ENCODE peak calls at places on chromosome 7, in four cellular contexts. One of them, this sample, is unnamed.

GRCh38 chr7:68760556-68760955 is 837.7 kb upstream of the AUTS2 start:
- DNase-seq in astrocyte of the spinal cord: no peak
- DNase-seq in transverse colon: no peak
- DNase-seq in endothelial cell: no peak
- DNase-seq in this sample: no peak

GRCh38 chr7:5495581-5496375 is 72.1 kb upstream of the TNRC18 start:
- DNase-seq in astrocyte of the spinal cord: no peak
- DNase-seq in transverse colon: peak
- DNase-seq in endothelial cell: no peak
- DNase-seq in this sample: no peak

GRCh38 chr7:99133766-99134564 is 9.9 kb downstream of the SMURF1 start:
- DNase-seq in astrocyte of the spinal cord: no peak
- DNase-seq in transverse colon: no peak
- DNase-seq in endothelial cell: no peak
- DNase-seq in this sample: no peak

GRCh38 chr7:46937826-46938225 is 644.1 kb downstream of the TNS3 start:
- DNase-seq in astrocyte of the spinal cord: no peak
- DNase-seq in transverse colon: no peak
- DNase-seq in endothelial cell: no peak
- DNase-seq in this sample: no peak

GRCh38 chr7:379456-380225 is 89.7 kb downstream of the FOXL3 start:
- DNase-seq in astrocyte of the spinal cord: no peak
- DNase-seq in transverse colon: peak
- DNase-seq in endothelial cell: no peak
- DNase-seq in this sample: no peak

GRCh38 chr7:134662166-134662870 is 15.7 kb downstream of the BPGM start:
- DNase-seq in astrocyte of the spinal cord: peak
- DNase-seq in transverse colon: no peak
- DNase-seq in endothelial cell: no peak
- DNase-seq in this sample: no peak

GRCh38 chr7:131957338-131958025 is 401.1 kb upstream of the PODXL start:
- DNase-seq in astrocyte of the spinal cord: no peak
- DNase-seq in transverse colon: no peak
- DNase-seq in endothelial cell: no peak
- DNase-seq in this sample: no peak

GRCh38 chr7:157643525-157643970 is 306.7 kb downstream of the DNAJB6 start:
- DNase-seq in astrocyte of the spinal cord: no peak
- DNase-seq in transverse colon: no peak
- DNase-seq in endothelial cell: no peak
- DNase-seq in this sample: no peak

GRCh38 chr7:154649015-154649414 is 353.9 kb downstream of the PAXIP1 start:
- DNase-seq in astrocyte of the spinal cord: no peak
- DNase-seq in transverse colon: no peak
- DNase-seq in endothelial cell: no peak
- DNase-seq in this sample: no peak

DNA sequence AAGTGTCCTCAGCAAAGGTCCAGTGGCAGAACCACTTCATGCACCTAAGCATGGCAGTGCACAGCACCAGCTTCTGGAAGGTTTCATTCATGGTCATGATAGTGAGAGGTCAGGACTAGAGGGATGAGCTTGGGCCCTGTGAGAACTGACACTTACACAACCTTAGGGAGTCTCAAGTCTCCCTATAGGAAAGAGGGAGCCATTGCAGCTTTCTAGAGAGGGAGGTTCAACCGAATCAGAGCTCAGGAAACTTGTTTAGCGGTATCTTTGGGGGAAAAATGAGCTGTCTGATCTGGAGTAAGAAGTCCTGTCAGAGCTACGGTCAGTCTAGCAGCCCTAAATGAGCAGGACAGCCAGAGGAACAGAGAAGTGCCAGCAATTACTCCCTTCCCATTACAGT is 262.2 kb downstream of the GLI3 start:
- DNase-seq in astrocyte of the spinal cord: no peak
- DNase-seq in transverse colon: no peak
- DNase-seq in endothelial cell: no peak
- DNase-seq in this sample: no peak
- TF ChIP-seq CTCF in astrocyte of the spinal cord: no peak
- TF ChIP-seq CTCF in transverse colon: no peak
- TF ChIP-seq CTCF in endothelial cell: no peak
- TF ChIP-seq CTCF in this sample: no peak

GRCh38 chr7:27095897-27096755 is at the start of gene HOXA1:
- DNase-seq in astrocyte of the spinal cord: peak
- DNase-seq in transverse colon: peak
- DNase-seq in endothelial cell: peak
- DNase-seq in this sample: peak
- TF ChIP-seq CTCF in astrocyte of the spinal cord: no peak
- TF ChIP-seq CTCF in transverse colon: no peak
- TF ChIP-seq CTCF in endothelial cell: no peak
- TF ChIP-seq CTCF in this sample: no peak

GRCh38 chr7:150753826-150754603 is 16.8 kb downstream of the GIMAP5 start:
- DNase-seq in astrocyte of the spinal cord: no peak
- DNase-seq in transverse colon: no peak
- DNase-seq in endothelial cell: no peak
- DNase-seq in this sample: peak
- TF ChIP-seq CTCF in astrocyte of the spinal cord: no peak
- TF ChIP-seq CTCF in transverse colon: no peak
- TF ChIP-seq CTCF in endothelial cell: peak
- TF ChIP-seq CTCF in this sample: no peak

GRCh38 chr7:2103071-2103898 is 129.5 kb downstream of the MAD1L1 start:
- DNase-seq in astrocyte of the spinal cord: no peak
- DNase-seq in transverse colon: no peak
- DNase-seq in endothelial cell: no peak
- DNase-seq in this sample: no peak
- TF ChIP-seq CTCF in astrocyte of the spinal cord: peak
- TF ChIP-seq CTCF in transverse colon: no peak
- TF ChIP-seq CTCF in endothelial cell: no peak
- TF ChIP-seq CTCF in this sample: no peak

GRCh38 chr7:22762866-22763265 is 35.9 kb downstream of the IL6 start:
- DNase-seq in astrocyte of the spinal cord: no peak
- DNase-seq in transverse colon: no peak
- DNase-seq in endothelial cell: no peak
- DNase-seq in this sample: no peak

GRCh38 chr7:22771194-22771593 is 44.2 kb downstream of the IL6 start:
- DNase-seq in astrocyte of the spinal cord: no peak
- DNase-seq in transverse colon: no peak
- DNase-seq in endothelial cell: no peak
- DNase-seq in this sample: no peak

GRCh38 chr7:22759721-22760120 is 32.7 kb downstream of the IL6 start:
- DNase-seq in astrocyte of the spinal cord: peak
- DNase-seq in transverse colon: no peak
- DNase-seq in endothelial cell: no peak
- DNase-seq in this sample: no peak

DNA sequence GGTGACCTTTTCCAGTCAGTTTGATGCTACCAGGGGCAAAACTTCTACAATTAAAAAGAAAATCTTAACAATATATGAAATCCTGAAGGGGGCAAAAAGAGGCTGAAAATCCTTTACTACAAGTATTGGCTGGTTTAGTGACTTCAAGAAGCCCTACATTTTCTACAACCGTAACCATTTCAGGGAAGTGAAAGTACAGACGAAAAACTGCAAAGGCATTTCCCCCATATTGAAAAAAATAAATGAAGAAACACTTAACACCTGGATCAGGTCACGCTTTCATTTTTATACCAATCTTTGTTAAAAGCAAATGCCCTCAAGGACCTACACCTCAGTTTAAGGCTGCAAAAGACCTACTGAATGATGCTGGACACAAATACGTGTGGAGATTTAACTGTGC is 38.6 kb downstream of the IL6 start:
- DNase-seq in astrocyte of the spinal cord: no peak
- DNase-seq in transverse colon: no peak
- DNase-seq in endothelial cell: no peak
- DNase-seq in this sample: no peak
- TF ChIP-seq CTCF in astrocyte of the spinal cord: no peak
- TF ChIP-seq CTCF in transverse colon: no peak
- TF ChIP-seq CTCF in endothelial cell: no peak
- TF ChIP-seq CTCF in this sample: no peak

DNA sequence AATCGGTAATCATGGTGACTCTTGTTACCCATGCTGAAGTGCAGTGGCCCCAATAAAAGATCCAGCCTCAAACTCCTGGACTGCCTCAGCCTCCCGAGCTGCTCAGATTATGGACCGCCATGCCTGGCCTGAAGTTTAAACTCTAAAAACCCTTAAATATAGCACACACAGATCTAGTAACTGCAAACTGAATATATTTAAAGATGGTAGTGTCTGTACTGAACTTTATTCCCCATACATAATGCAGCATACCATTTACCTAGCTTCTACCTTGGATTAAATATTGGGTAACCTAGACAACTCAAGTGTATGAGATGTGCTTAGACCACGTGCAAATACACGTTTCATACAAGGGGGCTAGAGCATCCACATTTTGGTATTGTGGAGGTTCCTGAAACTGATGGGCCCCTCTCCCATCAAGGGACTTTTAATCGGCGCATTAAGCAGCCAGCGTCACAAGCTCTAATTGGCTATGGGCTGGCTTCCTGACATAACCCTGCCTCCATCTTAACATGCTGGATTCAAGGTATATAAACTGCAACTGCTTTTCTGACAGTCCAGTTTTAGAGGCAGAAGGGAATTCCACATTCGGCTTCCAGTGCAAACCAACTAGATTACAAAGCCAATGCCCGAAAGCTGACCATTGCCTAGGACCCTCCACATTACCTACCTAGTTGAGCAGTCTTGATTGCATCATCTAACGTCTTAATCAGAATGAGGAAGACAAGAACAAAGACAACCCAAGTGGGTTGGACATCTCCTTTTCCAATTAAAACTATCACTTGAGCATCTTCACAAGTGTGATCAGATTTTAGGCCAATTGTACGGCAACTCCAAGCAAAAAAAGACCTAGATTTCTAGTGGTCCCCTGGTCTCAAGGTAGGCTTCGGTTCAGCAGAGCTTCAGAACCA is 12.9 kb downstream of the HNRNPA2B1 start:
- DNase-seq in astrocyte of the spinal cord: no peak
- DNase-seq in transverse colon: no peak
- DNase-seq in endothelial cell: no peak
- DNase-seq in this sample: peak
- TF ChIP-seq CTCF in astrocyte of the spinal cord: no peak
- TF ChIP-seq CTCF in transverse colon: no peak
- TF ChIP-seq CTCF in endothelial cell: no peak
- TF ChIP-seq CTCF in this sample: no peak

DNA sequence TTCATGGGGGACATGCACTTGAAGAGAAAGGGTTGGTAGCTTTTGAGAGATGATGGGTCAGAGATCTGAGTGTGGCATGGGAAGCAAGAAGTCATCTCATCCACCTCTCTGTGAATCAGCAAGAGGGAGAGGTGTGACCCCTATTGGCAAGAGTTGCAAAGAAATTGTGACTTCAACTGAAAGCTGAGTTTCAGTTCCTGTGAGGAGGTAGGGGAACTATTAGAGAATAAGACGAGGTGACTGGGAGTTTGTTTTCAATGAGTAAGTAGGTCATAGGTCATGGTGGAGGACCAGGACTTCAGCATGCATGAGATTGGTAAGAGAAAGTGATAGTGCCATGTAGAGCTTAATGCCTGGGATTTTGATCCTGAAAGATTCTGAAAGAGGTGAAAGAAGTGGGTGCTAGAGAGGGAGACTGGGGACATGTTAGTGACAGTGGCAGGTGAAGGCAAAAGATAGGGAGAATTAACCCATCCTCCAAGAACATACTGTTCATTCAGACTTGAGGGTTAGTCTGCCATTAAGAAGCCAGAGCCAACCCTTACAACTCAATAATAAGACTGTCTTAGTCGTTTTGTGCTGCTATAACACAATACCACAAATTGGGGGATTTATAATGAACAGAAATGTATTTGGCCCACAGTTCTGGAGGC is 75.5 kb upstream of the CAPZA2 start:
- DNase-seq in astrocyte of the spinal cord: peak
- DNase-seq in transverse colon: no peak
- DNase-seq in endothelial cell: peak
- DNase-seq in this sample: peak
- TF ChIP-seq CTCF in astrocyte of the spinal cord: peak
- TF ChIP-seq CTCF in transverse colon: peak
- TF ChIP-seq CTCF in endothelial cell: no peak
- TF ChIP-seq CTCF in this sample: no peak

DNA sequence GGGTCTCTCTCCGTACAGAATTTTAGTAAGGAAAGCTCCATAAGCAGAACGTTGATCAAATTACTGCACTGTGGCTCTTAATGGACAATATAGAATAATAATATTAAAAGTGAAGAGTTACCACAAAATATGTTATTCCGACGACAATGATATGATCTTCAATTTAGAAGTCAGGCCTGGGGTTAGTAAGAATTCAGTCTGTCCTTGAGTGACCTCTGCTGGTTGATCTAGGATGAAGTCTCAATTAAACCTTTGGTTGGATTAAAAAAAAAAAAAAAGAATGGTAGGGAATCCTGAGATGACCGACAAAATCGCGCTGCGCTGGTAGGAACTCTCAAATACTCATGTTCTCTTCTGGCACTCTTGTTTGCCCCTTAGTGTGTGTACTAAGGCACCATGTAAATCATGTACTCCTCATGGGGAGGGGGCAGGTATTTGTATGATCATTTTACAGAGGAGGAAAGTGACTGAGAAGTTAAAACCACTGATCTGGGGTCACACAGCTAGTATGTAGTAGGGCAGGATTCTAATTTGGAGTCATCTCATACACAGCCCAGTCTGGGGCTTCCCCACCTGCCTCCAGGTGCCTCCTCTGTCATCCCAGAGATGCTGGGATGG is 161.3 kb upstream of the NPVF start:
- DNase-seq in astrocyte of the spinal cord: peak
- DNase-seq in transverse colon: peak
- DNase-seq in endothelial cell: peak
- DNase-seq in this sample: peak
- TF ChIP-seq CTCF in astrocyte of the spinal cord: peak
- TF ChIP-seq CTCF in transverse colon: peak
- TF ChIP-seq CTCF in endothelial cell: peak
- TF ChIP-seq CTCF in this sample: peak